ENCODE peak calls at places on chromosomes 4 and X, in four cellular contexts. P is HepG2, Y is K562, F is GM12878. S is an unnamed sample.

GRCh38 chr4:179521937-179522336 is 2079.7 kb upstream of the AGA start:
- DNase-seq in F (no peak), P (no peak), Y (no peak), S (peak; percentile 8)

GRCh38 chr4:156237192-156237591 is 283.5 kb upstream of the CTSO start:
- DNase-seq in P (no peak), F (no peak), Y (no peak), S (no peak)

GRCh38 chr4:130747842-130748241 is 1651.9 kb downstream of the C4orf33 start:
- DNase-seq in P (no peak), F (no peak), Y (no peak), S (no peak)

GRCh38 chr4:24266951-24267577 is 317.3 kb downstream of the DHX15 start:
- DNase-seq in Y (no peak), F (no peak), P (no peak), S (no peak)

GRCh38 chr4:103443324-103443723 is 245.2 kb upstream of the CENPE start:
- DNase-seq in F (no peak), Y (no peak), P (peak; percentile 1), S (no peak)

GRCh38 chr4:158823461-158823873 is 54.6 kb downstream of the FNIP2 start:
- DNase-seq in F (no peak), Y (no peak), P (no peak), S (no peak)

GRCh38 chr4:159446266-159446976 is 343.5 kb downstream of the RAPGEF2 start:
- DNase-seq in Y (peak; percentile 69), F (peak; percentile 26), P (peak; percentile 72), S (peak; percentile 63)

GRCh38 chr4:81360722-81361121 is 111.0 kb downstream of the RASGEF1B start:
- DNase-seq in F (no peak), P (no peak), Y (no peak), S (no peak)

GRCh38 chr4:3339566-3339965 is 46.7 kb downstream of the RGS12 start:
- DNase-seq in Y (no peak), F (no peak), P (no peak), S (no peak)

GRCh38 chrX:107454302-107454701 is 4.8 kb downstream of the FRMPD3 start:
- DNase-seq in F (no peak), Y (no peak), P (no peak), S (no peak)

GRCh38 chr4:94412019-94413017 is 39.4 kb upstream of the PDLIM5 start:
- DNase-seq in F (no peak), Y (peak; percentile 69), P (peak; percentile 73), S (no peak)

GRCh38 chrX:153513265-153513664 is 4.2 kb upstream of the ATP2B3 start:
- DNase-seq in F (no peak), P (no peak), Y (no peak), S (no peak)

GRCh38 chrX:84796321-84796720 is 207.4 kb upstream of the APOOL start:
- DNase-seq in F (no peak), P (no peak), Y (no peak), S (no peak)

GRCh38 chrX:21529771-21530170 is 128.4 kb downstream of the KLHL34 start:
- DNase-seq in P (no peak), F (no peak), Y (no peak), S (no peak)

GRCh38 chrX:85592980-85593379 is 213.5 kb upstream of the POF1B start:
- DNase-seq in F (no peak), Y (no peak), P (no peak), S (no peak)

GRCh38 chrX:22135994-22136684 is 104.0 kb downstream of the PHEX start:
- DNase-seq in F (no peak), Y (peak; percentile 34), P (peak; percentile 11), S (peak; percentile 30)

GRCh38 chr4:100738388-100739165 is 220.8 kb upstream of the EMCN start:
- DNase-seq in Y (no peak), P (no peak), F (no peak), S (no peak)

GRCh38 chr4:145735330-145735638 is 55.3 kb downstream of the C4orf51 start:
- DNase-seq in P (peak; percentile 47), Y (no peak), F (no peak), S (no peak)

GRCh38 chrX:15242899-15243555 is 26.9 kb downstream of the ASB9 start:
- DNase-seq in Y (peak; percentile 62), P (peak; percentile 12), F (peak; percentile 17), S (peak; percentile 51)

GRCh38 chr4:8320386-8320750 is 50.8 kb downstream of the HTRA3 start:
- DNase-seq in P (peak; percentile 18), F (no peak), Y (peak; percentile 31), S (no peak)

GRCh38 chrX:55778322-55778721 is 60.8 kb downstream of the RRAGB start:
- DNase-seq in Y (no peak), P (no peak), F (no peak), S (no peak)

GRCh38 chr4:73721419-73721818 is 18.9 kb upstream of the CXCL8 start:
- DNase-seq in P (no peak), F (no peak), Y (no peak), S (no peak)

GRCh38 chr4:158534727-158535126 is 13.0 kb downstream of the RXFP1 start:
- DNase-seq in F (no peak), Y (no peak), P (no peak), S (no peak)

GRCh38 chrX:65451663-65452062 is 82.9 kb downstream of the LAS1L start:
- DNase-seq in Y (peak; percentile 23), P (peak; percentile 15), F (no peak), S (peak; percentile 9)

GRCh38 chrX:133999013-133999705 is 13.8 kb upstream of the GPC3 start:
- DNase-seq in F (no peak), P (no peak), Y (no peak), S (no peak)

GRCh38 chr4:26787461-26788340 is 72.9 kb upstream of the STIM2 start:
- DNase-seq in Y (peak; percentile 65), F (no peak), P (peak; percentile 32), S (no peak)

GRCh38 chrX:52874661-52875060 is 6.8 kb upstream of the XAGE3 start:
- DNase-seq in F (no peak), Y (peak; percentile 3), P (no peak), S (no peak)

GRCh38 chr4:112448211-112448745 is 67.7 kb downstream of the NEUROG2 start:
- DNase-seq in F (no peak), Y (no peak), P (no peak), S (peak; percentile 4)

GRCh38 chr4:69640289-69640688 is 847 bp upstream of the UGT2A2 start:
- DNase-seq in Y (no peak), F (no peak), P (no peak), S (no peak)

GRCh38 chrX:46791927-46792825 is 33.3 kb upstream of the SLC9A7 start:
- DNase-seq in Y (peak; percentile 16), P (peak; percentile 32), F (peak; percentile 68), S (no peak)

GRCh38 chrX:38893441-38893840 is 92.2 kb downstream of the MID1IP1 start:
- DNase-seq in Y (no peak), P (no peak), F (no peak), S (no peak)

GRCh38 chr4:151895671-151896070 is 134.9 kb upstream of the GATB start:
- DNase-seq in F (no peak), P (no peak), Y (no peak), S (no peak)

GRCh38 chr4:11799182-11799581 is 370.5 kb upstream of the HS3ST1 start:
- DNase-seq in F (no peak), P (no peak), Y (no peak), S (no peak)

GRCh38 chr4:107900067-107900466 is 31.3 kb upstream of the CYP2U1 start:
- DNase-seq in F (no peak), Y (no peak), P (no peak), S (no peak)

GRCh38 chrX:68940601-68941000 is 111.8 kb downstream of the EFNB1 start:
- DNase-seq in F (no peak), Y (no peak), P (no peak), S (no peak)

GRCh38 chr4:28075557-28075956 is 1214.9 kb downstream of the STIM2 start:
- DNase-seq in P (no peak), F (no peak), Y (no peak), S (no peak)

DNA sequence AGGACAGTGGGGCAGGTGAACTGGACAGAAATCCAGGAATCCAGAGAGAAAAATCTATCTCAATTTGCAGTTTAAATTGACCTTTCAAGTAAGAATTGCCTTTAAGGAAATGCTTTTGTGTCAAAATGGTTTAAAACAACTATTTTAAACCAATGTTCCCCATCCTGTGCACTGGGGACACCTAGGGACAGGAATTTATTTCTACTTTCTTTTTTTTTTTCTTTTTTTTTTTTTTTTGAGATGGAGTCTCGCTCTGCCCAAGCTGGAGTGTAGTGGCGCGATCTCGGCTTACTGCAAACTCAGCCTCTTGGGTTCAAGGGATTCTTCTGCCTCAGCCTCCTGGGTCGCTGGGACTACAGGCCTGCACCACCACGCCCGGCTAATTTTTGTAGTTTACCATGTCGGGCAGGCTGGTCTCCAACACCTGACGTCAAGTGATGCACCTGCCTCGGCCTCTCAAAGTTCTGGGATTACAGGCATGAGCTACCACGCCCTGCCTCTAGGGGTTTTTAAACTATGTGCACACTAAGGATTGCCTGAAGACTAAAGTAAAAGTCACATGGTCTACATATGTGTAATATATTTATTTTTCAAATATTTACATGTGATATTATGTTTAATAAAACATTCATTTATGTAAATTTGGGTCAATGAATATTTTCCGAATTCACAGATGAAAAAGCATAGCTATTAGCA is 1213.4 kb downstream of the STIM2 start:
- DNase-seq in P (peak; percentile 3), Y (no peak), F (no peak), S (no peak)
- TF ChIP-seq ZBTB33 in P (no peak), Y (no peak), F (no peak), S (no peak)

DNA sequence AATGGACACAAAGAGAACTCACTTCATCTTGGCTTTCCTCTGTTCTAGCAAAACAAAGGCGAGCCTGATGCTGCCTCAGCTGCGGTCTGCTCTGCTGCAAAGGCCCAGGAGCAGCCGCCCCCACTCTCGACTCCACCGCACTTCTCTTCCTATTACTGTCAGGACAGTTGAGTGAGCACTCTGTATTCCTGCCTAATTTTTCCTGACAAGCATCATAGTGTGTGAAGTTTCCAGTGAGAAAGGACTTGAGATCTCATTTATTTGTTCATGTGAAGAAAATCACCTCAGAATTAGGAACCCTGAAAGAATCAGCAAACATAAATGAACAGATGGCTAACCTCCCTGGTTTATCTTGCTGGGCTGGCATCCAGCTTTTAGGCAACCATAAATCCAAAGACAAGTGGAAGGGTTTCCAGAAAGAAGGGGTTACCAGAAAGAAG is 15.6 kb downstream of the SCARB2 start:
- DNase-seq in Y (peak; percentile 37), P (no peak), F (no peak), S (peak; percentile 58)
- TF ChIP-seq NFIC in Y (no peak), P (no peak), F (no peak), S (peak; percentile 82)

DNA sequence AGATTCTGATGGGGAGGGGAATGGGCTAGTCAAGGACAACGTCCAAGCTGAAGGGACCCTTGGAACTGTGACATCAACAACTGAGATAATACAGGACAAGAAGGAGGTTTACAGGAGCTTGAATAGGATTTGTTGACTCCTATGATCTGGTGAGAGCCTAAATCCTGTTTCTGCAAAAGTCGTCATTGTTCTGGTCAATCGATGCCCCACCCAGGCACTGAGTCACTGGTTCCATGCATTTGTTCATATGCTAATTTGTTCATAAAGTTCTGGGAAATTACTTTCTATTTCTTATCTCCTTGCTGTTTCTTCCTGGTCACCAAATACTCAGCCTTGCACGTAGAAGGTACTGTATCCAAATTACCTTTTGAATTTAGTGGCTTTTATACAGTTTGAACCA is 15.3 kb upstream of the PDGFRA start:
- DNase-seq in P (no peak), F (no peak), Y (no peak), S (no peak)
- TF ChIP-seq ZBTB33 in P (no peak), F (no peak), Y (no peak), S (no peak)

DNA sequence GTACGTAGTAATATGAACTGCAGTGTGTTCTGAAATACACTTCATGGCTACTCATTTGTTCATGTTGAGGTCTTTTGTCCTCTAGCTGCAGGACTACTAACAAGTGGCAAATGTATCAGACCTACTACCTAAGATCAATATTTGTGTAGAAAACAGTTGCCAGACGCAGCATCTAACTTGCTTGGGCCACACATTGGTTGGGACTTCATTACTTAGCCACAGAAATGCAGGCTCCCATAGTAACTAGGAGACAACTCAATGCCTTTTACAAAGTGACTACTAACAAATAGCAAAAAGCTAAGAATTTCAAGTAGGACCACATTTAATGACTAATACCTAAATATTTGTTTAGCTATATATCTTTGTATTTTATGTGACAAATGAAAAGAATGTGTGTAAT is 2.5 kb downstream of the CT47C1 start:
- DNase-seq in P (no peak), F (no peak), Y (no peak), S (no peak)
- TF ChIP-seq NFIC in P (no peak), F (no peak), Y (no peak), S (no peak)

S was measured in SK-N-SH.